ENCODE peak calls at places on chromosome 15, in four cellular contexts. M is H1, N is IMR-90, Z is mesendoderm. K is an unnamed sample.

GRCh38 chr15:31483924-31484368 is 157.3 kb downstream of the KLF13 start:
- DNase-seq in M (no peak), N (no peak), Z (peak; percentile 45), K (no peak)

GRCh38 chr15:55196011-55196410 is 730 bp downstream of the RSL24D1 start:
- DNase-seq in M (no peak), N (peak; percentile 4), Z (no peak), K (peak; percentile 23)

GRCh38 chr15:37004373-37004869 is 95.9 kb downstream of the MEIS2 start:
- DNase-seq in M (no peak), N (no peak), Z (peak; percentile 44), K (no peak)

GRCh38 chr15:38562278-38562677 is 2.3 kb downstream of the RASGRP1 start:
- DNase-seq in M (no peak), N (no peak), Z (peak; percentile 25), K (no peak)

GRCh38 chr15:85879334-85880163 is 84.8 kb upstream of the KLHL25 start:
- DNase-seq in M (no peak), N (no peak), Z (peak; percentile 59), K (no peak)

GRCh38 chr15:62756326-62756994 is 286.1 kb upstream of the TPM1 start:
- DNase-seq in M (no peak), N (no peak), Z (no peak), K (no peak)

GRCh38 chr15:33083232-33084006 is 111.1 kb downstream of the FMN1 start:
- DNase-seq in M (no peak), N (peak; percentile 33), Z (peak; percentile 88), K (no peak)

GRCh38 chr15:92095691-92096090 is 242.2 kb downstream of the SLCO3A1 start:
- DNase-seq in M (no peak), N (no peak), Z (no peak), K (no peak)

DNA sequence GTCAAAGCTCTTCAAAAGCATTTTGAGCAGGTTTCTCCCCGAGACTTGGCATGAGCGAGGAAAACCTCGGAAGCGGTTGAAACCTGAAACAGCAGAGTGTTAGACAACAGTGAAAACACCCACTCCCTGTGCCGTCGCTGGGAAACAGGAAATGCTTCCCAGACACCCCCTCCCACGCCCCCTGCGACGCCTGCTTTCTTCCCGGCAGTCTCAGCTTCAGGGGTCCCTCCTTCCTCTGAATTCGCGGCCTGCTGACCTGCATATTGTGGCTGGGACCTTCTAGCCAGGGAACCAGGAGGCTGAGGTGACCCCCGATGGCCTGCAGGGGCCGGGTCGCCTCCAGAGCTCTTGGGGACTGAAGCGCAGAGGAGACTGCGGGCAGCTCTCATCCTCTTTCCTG is 250.7 kb upstream of the LYSMD4 start:
- DNase-seq in M (no peak), N (no peak), Z (peak; percentile 87), K (no peak)
- H2BK15ac ChIP-seq in M (peak overlapping the region; percentile 49), N (no peak overlapping the region), Z (no peak overlapping the region), K (peak overlapping the region; percentile 96)

DNA sequence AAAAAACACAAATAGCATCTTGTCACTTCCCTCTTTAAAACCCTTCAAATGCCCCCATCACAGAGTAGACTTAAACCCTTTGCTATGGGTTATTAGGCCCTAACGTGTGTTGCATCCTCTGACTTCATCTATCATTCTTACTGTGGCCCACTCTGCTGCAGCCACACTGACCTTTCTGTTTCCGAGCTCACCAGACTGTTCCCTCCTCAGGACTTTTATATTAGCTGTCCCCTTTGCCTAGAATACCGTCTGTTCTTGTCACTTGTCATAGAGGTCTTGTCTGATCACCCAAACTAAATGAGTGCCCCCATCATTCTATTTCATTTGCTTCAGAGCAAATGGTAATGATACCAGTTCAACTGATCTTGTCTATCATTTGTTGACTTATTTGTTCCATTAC is 877 bp upstream of the FEM1B start:
- DNase-seq in M (no peak), N (no peak), Z (no peak), K (no peak)
- H3K9ac ChIP-seq in M (peak overlapping the region; percentile 67), N (peak overlapping the region; percentile 87), Z (peak overlapping the region; percentile 96), K (peak overlapping the region; percentile 99)

GRCh38 chr15:77538793-77539487 is 93.8 kb downstream of the LINGO1 start:
- DNase-seq in M (no peak), N (no peak), Z (no peak), K (no peak)

GRCh38 chr15:77538011-77538410 is 94.7 kb downstream of the LINGO1 start:
- DNase-seq in M (no peak), N (no peak), Z (no peak), K (no peak)

GRCh38 chr15:77541421-77542181 is 91.1 kb downstream of the LINGO1 start:
- DNase-seq in M (no peak), N (peak; percentile 22), Z (peak; percentile 60), K (peak; percentile 26)

GRCh38 chr15:77542491-77543001 is 90.2 kb downstream of the LINGO1 start:
- DNase-seq in M (no peak), N (peak; percentile 53), Z (peak; percentile 53), K (peak; percentile 16)

GRCh38 chr15:77540346-77541060 is 92.2 kb downstream of the LINGO1 start:
- DNase-seq in M (no peak), N (no peak), Z (no peak), K (no peak)
- H2BK15ac ChIP-seq in M (peak overlapping the region; percentile 84), N (no peak overlapping the region), Z (no peak overlapping the region), K (no peak overlapping the region)

DNA sequence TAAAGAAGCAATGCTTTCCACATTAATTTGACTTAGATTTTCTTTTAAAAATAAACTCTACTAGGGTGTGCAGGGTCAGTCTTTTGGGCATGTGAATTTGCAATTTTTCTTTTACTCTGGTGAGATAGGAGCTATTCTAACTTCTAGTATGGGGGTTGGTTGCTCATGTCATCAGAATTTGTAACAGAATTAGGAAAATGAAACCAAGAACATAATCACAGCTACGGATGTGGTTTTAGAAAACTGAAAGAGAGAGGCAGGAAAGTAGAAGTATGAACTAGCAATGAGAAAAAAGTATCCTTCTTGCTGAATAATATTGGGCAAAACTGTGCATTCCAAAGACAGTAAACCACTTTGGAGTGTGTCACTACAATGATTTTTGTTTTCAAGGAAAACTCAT is 43.4 kb downstream of the ADPGK start:
- DNase-seq in M (no peak), N (no peak), Z (no peak), K (peak; percentile 19)
- H3K9ac ChIP-seq in M (no peak overlapping the region), N (no peak overlapping the region), Z (no peak overlapping the region), K (no peak overlapping the region)

GRCh38 chr15:67035886-67036285 is 29.5 kb upstream of the SMAD3 start:
- DNase-seq in M (no peak), N (peak; percentile 51), Z (no peak), K (no peak)

GRCh38 chr15:67031321-67031720 is 34.1 kb upstream of the SMAD3 start:
- DNase-seq in M (no peak), N (no peak), Z (no peak), K (no peak)

GRCh38 chr15:67033012-67033411 is 32.4 kb upstream of the SMAD3 start:
- DNase-seq in M (no peak), N (no peak), Z (peak; percentile 67), K (no peak)

GRCh38 chr15:67032608-67033007 is 32.8 kb upstream of the SMAD3 start:
- DNase-seq in M (no peak), N (no peak), Z (no peak), K (no peak)

GRCh38 chr15:67033521-67033920 is 31.9 kb upstream of the SMAD3 start:
- DNase-seq in M (no peak), N (no peak), Z (no peak), K (no peak)
- H2BK15ac ChIP-seq in M (peak overlapping the region; percentile 21), N (no peak overlapping the region), Z (no peak overlapping the region), K (peak overlapping the region; percentile 91)

GRCh38 chr15:50884583-50884982 is 23.9 kb upstream of the AP4E1 start:
- DNase-seq in M (no peak), N (peak; percentile 61), Z (no peak), K (peak; percentile 35)

GRCh38 chr15:50883903-50884302 is 24.6 kb upstream of the AP4E1 start:
- DNase-seq in M (no peak), N (peak; percentile 46), Z (no peak), K (peak; percentile 64)

GRCh38 chr15:50886611-50887350 is 21.7 kb upstream of the AP4E1 start:
- DNase-seq in M (no peak), N (no peak), Z (no peak), K (no peak)

GRCh38 chr15:50888054-50888453 is 20.4 kb upstream of the AP4E1 start:
- DNase-seq in M (no peak), N (peak; percentile 9), Z (no peak), K (no peak)

DNA sequence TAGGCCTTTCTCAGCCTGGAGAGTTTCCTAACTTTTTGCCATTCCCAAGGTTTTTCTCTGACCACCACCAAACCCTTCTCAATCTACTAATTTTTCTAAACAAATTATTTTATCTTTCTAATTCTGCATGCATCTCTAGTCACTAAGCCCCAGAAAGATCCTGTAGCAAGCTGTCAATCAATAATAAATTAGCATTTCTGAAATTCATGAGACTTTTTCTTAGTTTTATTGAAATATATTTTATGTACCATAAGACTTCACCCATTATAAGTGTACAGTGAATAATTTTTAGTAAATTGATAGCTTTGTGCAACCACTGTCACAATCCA is 22.4 kb upstream of the AP4E1 start:
- DNase-seq in M (no peak), N (no peak), Z (no peak), K (no peak)
- H3K9ac ChIP-seq in M (no peak overlapping the region), N (no peak overlapping the region), Z (no peak overlapping the region), K (peak overlapping the region; percentile 72)

GRCh38 chr15:89409184-89409992 is 74.8 kb upstream of the POLG start:
- DNase-seq in M (no peak), N (no peak), Z (no peak), K (no peak)
- H2BK15ac ChIP-seq in M (no peak overlapping the region), N (no peak overlapping the region), Z (no peak overlapping the region), K (no peak overlapping the region)

GRCh38 chr15:101120961-101121360 is 130.9 kb downstream of the CHSY1 start:
- DNase-seq in M (no peak), N (no peak), Z (no peak), K (no peak)

GRCh38 chr15:101118615-101119014 is 133.2 kb downstream of the CHSY1 start:
- DNase-seq in M (no peak), N (no peak), Z (no peak), K (no peak)

GRCh38 chr15:101122266-101122665 is 129.6 kb downstream of the CHSY1 start:
- DNase-seq in M (no peak), N (no peak), Z (no peak), K (no peak)

GRCh38 chr15:101121511-101122090 is 130.2 kb downstream of the CHSY1 start:
- DNase-seq in M (no peak), N (peak; percentile 74), Z (peak; percentile 58), K (peak; percentile 77)

GRCh38 chr15:101120473-101120872 is 131.4 kb downstream of the CHSY1 start:
- DNase-seq in M (no peak), N (no peak), Z (no peak), K (no peak)
- H3K9ac ChIP-seq in M (no peak overlapping the region), N (no peak overlapping the region), Z (no peak overlapping the region), K (no peak overlapping the region)